ENCODE peak calls at places on chromosomes 11 and 22, in six cellular contexts. W is transverse colon; Z is PC-3; I is CD4-positive, alpha-beta memory T cell; S is thoracic aorta; V is aorta. K is an unnamed sample. For H3K9me3, the result is how much of the 10 kb centered on the place peaks cover.

GRCh38 chr11:75592699-75593098 is 30.6 kb downstream of the SERPINH1 start:
- DNase-seq in W (peak), I (no peak), V (no peak), Z (no peak), S (no peak), K (no peak)

GRCh38 chr11:68010058-68011041 is at the start of gene ALDH3B1:
- DNase-seq in V (peak), W (peak), I (no peak), S (peak), Z (peak), K (peak)

GRCh38 chr11:20201231-20201630 is 41.0 kb upstream of the DBX1 start:
- DNase-seq in W (no peak), S (no peak), Z (no peak), I (no peak), V (no peak), K (peak)

GRCh38 chr11:59273008-59273841 is 60.5 kb upstream of the MPEG1 start:
- DNase-seq in I (peak), W (peak), V (no peak), Z (peak), S (no peak), K (no peak)

GRCh38 chr11:75453916-75454655 is 21.1 kb upstream of the KLHL35 start:
- DNase-seq in Z (no peak), S (no peak), W (no peak), V (no peak), I (no peak), K (no peak)

GRCh38 chr11:27847496-27847895 is 147.2 kb upstream of the BDNF start:
- DNase-seq in S (no peak), V (no peak), Z (no peak), I (no peak), W (no peak), K (no peak)

GRCh38 chr11:46143049-46143806 is 22.0 kb upstream of the PHF21A start:
- DNase-seq in S (no peak), Z (no peak), I (no peak), V (no peak), W (no peak), K (no peak)

GRCh38 chr11:9073826-9074225 is 17.6 kb downstream of the SCUBE2 start:
- DNase-seq in I (no peak), V (no peak), W (no peak), Z (no peak), S (no peak), K (no peak)

GRCh38 chr22:48719978-48720661 is 1107.6 kb downstream of the BRD1 start:
- DNase-seq in I (no peak), S (no peak), Z (no peak), W (no peak), V (peak), K (no peak)

GRCh38 chr11:128555606-128556005 is 31.8 kb downstream of the ETS1 start:
- DNase-seq in Z (peak), S (no peak), I (no peak), W (no peak), V (no peak), K (no peak)

GRCh38 chr11:128379587-128380279 is 207.6 kb downstream of the ETS1 start:
- DNase-seq in I (peak), V (no peak), Z (peak), S (no peak), W (no peak), K (no peak)

GRCh38 chr11:55726715-55727324 is 46.4 kb upstream of the OR5D13 start:
- DNase-seq in Z (peak), S (no peak), W (no peak), I (no peak), V (no peak), K (no peak)

GRCh38 chr11:67558084-67558772 is 25.4 kb upstream of the GSTP1 start:
- DNase-seq in W (peak), S (peak), Z (peak), V (peak), I (no peak), K (no peak)

GRCh38 chr11:121566279-121567168 is 113.8 kb upstream of the SORL1-AS1 start:
- DNase-seq in Z (no peak), I (no peak), S (no peak), V (no peak), W (no peak), K (no peak)
- H3K27ac ChIP-seq in Z (no peak), I (no peak), S (no peak), V (no peak), W (no peak), K (no peak)

GRCh38 chr22:47420211-47420610 is 657.8 kb downstream of the TBC1D22A start:
- DNase-seq in Z (no peak), S (no peak), W (no peak), I (no peak), V (peak), K (no peak)

GRCh38 chr22:47421846-47422245 is 659.4 kb downstream of the TBC1D22A start:
- DNase-seq in Z (no peak), V (no peak), I (no peak), S (no peak), W (no peak), K (no peak)

GRCh38 chr22:47422736-47423135 is 660.3 kb downstream of the TBC1D22A start:
- DNase-seq in W (no peak), S (no peak), I (no peak), Z (no peak), V (peak), K (no peak)

GRCh38 chr22:47423861-47424820 is 661.7 kb downstream of the TBC1D22A start:
- DNase-seq in V (peak), Z (no peak), I (no peak), S (no peak), W (no peak), K (no peak)

GRCh38 chr22:47423266-47423665 is 660.8 kb downstream of the TBC1D22A start:
- DNase-seq in I (no peak), V (peak), W (no peak), S (no peak), Z (no peak), K (no peak)
- H3K9me3 ChIP-seq in I (under half), V (under half), W (under half), S (under half), Z (under half), K (under half)

GRCh38 chr11:33618956-33619355 is 81.7 kb downstream of the C11orf91 start:
- DNase-seq in Z (no peak), I (no peak), V (no peak), S (no peak), W (no peak), K (no peak)
- H3K27ac ChIP-seq in Z (no peak), I (no peak), V (no peak), S (no peak), W (no peak), K (no peak)

GRCh38 chr11:134521452-134522289 is 109.6 kb upstream of the B3GAT1 start:
- DNase-seq in I (no peak), S (no peak), W (no peak), Z (no peak), V (no peak), K (no peak)
- H3K9me3 ChIP-seq in I (under half), S (under half), W (under half), Z (under half), V (under half), K (under half)

GRCh38 chr11:123188508-123189165 is 6.4 kb downstream of the CLMP start:
- DNase-seq in S (no peak), Z (peak), W (no peak), I (no peak), V (no peak), K (no peak)

GRCh38 chr11:123187670-123188507 is 7.2 kb downstream of the CLMP start:
- DNase-seq in Z (no peak), I (no peak), V (no peak), S (no peak), W (no peak), K (no peak)

GRCh38 chr11:123193742-123194141 is 1.3 kb downstream of the CLMP start:
- DNase-seq in V (no peak), Z (no peak), S (no peak), I (no peak), W (no peak), K (no peak)

GRCh38 chr11:123191939-123192338 is 3.1 kb downstream of the CLMP start:
- DNase-seq in V (no peak), W (no peak), I (no peak), S (no peak), Z (no peak), K (no peak)

GRCh38 chr11:123190504-123190903 is 4.5 kb downstream of the CLMP start:
- DNase-seq in I (no peak), V (no peak), S (no peak), Z (no peak), W (no peak), K (no peak)
- H3K27ac ChIP-seq in I (no peak), V (no peak), S (peak), Z (no peak), W (no peak), K (peak)

K was measured in esophagus muscularis mucosa.